ENCODE peak calls at places on chromosomes 12 and 14, in ten cellular contexts. Z is ovary, Q is breast epithelium, E is stomach, J is esophagus squamous epithelium, N is A549, L is tibial nerve, T is HCT116, R is adrenal gland, F is testis. Y is an unnamed sample.

GRCh38 chr12:104459556-104459909 is 2.8 kb downstream of the CHST11 start:
- DNase-seq in E (no peak), T (no peak), R (no peak), Q (no peak), F (no peak), Z (no peak), L (no peak), J (no peak), N (no peak), Y (no peak)

GRCh38 chr12:8779862-8780261 is 42.6 kb upstream of the A2ML1 start:
- DNase-seq in J (no peak), E (no peak), N (no peak), L (no peak), Q (no peak), T (no peak), Z (no peak), R (no peak), F (no peak), Y (no peak)

GRCh38 chr14:105167303-105168092 is 1.1 kb downstream of the JAG2 start:
- DNase-seq in E (peak), L (no peak), F (no peak), N (no peak), Z (no peak), J (no peak), R (no peak), Q (no peak), T (no peak), Y (peak)

GRCh38 chr12:14984036-14984435 is 11.2 kb downstream of the PDE6H start:
- DNase-seq in E (no peak), R (no peak), T (no peak), N (no peak), F (no peak), Z (no peak), J (no peak), Q (no peak), L (no peak), Y (no peak)

GRCh38 chr14:57486767-57487379 is 6.8 kb downstream of the CCDC198 start:
- DNase-seq in Q (no peak), J (no peak), L (peak), Z (no peak), N (no peak), R (no peak), F (peak), E (no peak), T (peak), Y (no peak)

GRCh38 chr12:26179829-26180228 is 15.5 kb upstream of the SSPN start:
- DNase-seq in E (no peak), R (no peak), F (no peak), J (no peak), Z (no peak), N (no peak), L (no peak), Q (no peak), T (no peak), Y (no peak)

GRCh38 chr12:68336754-68337343 is 4.7 kb upstream of the MDM1 start:
- DNase-seq in E (no peak), Z (no peak), T (no peak), R (peak), L (no peak), F (no peak), N (no peak), Q (peak), J (no peak), Y (no peak)

GRCh38 chr14:75249251-75249957 is 29.2 kb upstream of the FOS start:
- DNase-seq in Q (no peak), Z (no peak), T (no peak), J (no peak), N (no peak), E (peak), L (no peak), R (no peak), F (no peak), Y (no peak)

GRCh38 chr12:52896190-52897100 is 8.4 kb downstream of the KRT8 start:
- DNase-seq in E (no peak), Z (no peak), R (no peak), J (no peak), F (no peak), L (no peak), T (no peak), Q (no peak), N (no peak), Y (no peak)
- TF ChIP-seq POLR2A in E (no peak), Z (no peak), R (no peak), J (no peak), F (no peak), L (no peak), T (no peak), Q (no peak), N (peak), Y (no peak)

GRCh38 chr14:61557262-61557661 is 138.1 kb upstream of the HIF1A start:
- DNase-seq in L (no peak), Q (no peak), T (no peak), N (no peak), E (no peak), R (no peak), F (no peak), J (no peak), Z (no peak), Y (no peak)

GRCh38 chr14:61559641-61560201 is 135.6 kb upstream of the HIF1A start:
- DNase-seq in T (peak), E (no peak), J (no peak), N (peak), F (peak), Q (no peak), R (no peak), L (no peak), Z (no peak), Y (no peak)

GRCh38 chr14:61557854-61558253 is 137.5 kb upstream of the HIF1A start:
- DNase-seq in E (no peak), Z (no peak), R (no peak), L (no peak), J (no peak), Q (no peak), T (no peak), N (no peak), F (no peak), Y (no peak)

GRCh38 chr14:61556455-61556854 is 138.9 kb upstream of the HIF1A start:
- DNase-seq in N (no peak), R (no peak), Z (no peak), T (no peak), F (no peak), Q (no peak), J (no peak), E (no peak), L (no peak), Y (no peak)

GRCh38 chr14:61558271-61558670 is 137.0 kb upstream of the HIF1A start:
- DNase-seq in J (no peak), T (no peak), F (no peak), E (no peak), Z (no peak), N (no peak), R (no peak), Q (no peak), L (no peak), Y (no peak)
- H3K27ac ChIP-seq in J (no peak), T (no peak), F (no peak), E (no peak), Z (no peak), N (peak), R (no peak), Q (no peak), L (no peak), Y (no peak)

DNA sequence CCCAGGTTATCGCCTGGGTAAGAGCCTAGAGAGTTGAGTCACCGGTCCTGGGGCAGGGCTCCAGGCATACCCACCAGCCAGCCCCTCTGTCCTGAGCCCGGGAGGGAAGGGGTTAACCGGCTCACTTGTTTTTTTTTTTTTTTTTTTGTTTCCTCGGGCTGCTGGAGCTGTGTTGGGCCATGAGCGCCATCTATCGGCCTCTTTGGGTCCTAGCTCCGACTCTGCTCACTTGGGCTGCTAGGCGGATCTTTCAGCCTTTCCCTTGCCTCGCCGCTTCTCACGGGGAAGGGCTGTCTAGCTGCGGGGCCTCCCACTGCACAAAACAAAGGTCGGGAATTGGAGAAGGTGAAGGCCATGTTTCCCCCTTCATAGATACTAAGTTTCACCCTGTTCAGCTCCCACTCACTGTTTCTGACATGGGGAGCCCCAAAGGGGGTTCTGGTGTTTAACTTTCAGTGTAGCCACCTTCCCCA is 2.8 kb upstream of the SMUG1 start:
- DNase-seq in F (peak), J (no peak), Z (peak), N (peak), L (peak), E (peak), T (peak), Q (peak), R (peak), Y (peak)
- H3K4me3 ChIP-seq in F (no peak), J (no peak), Z (no peak), N (no peak), L (no peak), E (no peak), T (no peak), Q (no peak), R (no peak), Y (no peak)

DNA sequence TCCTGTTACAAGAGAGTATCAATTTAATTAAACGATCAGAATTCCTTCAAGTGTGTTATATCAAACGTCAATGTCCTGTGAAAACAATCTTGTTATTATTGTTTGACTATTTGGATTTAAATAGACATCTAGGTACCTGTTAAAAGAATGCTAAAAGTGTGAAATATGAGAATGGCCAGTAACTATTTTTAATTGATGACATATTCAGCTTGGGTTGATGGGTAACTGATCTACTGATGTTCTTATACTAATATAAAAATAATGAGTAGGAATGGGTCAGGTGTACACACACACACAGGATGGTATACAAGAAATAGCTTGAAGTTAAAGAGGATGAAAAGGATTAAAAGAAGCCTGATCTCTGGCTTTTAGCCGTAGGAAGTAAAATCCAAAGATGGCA is 146.0 kb downstream of the SLC38A4 start:
- DNase-seq in E (no peak), Q (no peak), Z (no peak), F (no peak), L (no peak), N (no peak), T (no peak), R (no peak), J (no peak), Y (no peak)
- TF ChIP-seq POLR2A in E (no peak), Q (no peak), Z (no peak), F (no peak), L (no peak), N (no peak), T (no peak), R (no peak), J (no peak), Y (no peak)

DNA sequence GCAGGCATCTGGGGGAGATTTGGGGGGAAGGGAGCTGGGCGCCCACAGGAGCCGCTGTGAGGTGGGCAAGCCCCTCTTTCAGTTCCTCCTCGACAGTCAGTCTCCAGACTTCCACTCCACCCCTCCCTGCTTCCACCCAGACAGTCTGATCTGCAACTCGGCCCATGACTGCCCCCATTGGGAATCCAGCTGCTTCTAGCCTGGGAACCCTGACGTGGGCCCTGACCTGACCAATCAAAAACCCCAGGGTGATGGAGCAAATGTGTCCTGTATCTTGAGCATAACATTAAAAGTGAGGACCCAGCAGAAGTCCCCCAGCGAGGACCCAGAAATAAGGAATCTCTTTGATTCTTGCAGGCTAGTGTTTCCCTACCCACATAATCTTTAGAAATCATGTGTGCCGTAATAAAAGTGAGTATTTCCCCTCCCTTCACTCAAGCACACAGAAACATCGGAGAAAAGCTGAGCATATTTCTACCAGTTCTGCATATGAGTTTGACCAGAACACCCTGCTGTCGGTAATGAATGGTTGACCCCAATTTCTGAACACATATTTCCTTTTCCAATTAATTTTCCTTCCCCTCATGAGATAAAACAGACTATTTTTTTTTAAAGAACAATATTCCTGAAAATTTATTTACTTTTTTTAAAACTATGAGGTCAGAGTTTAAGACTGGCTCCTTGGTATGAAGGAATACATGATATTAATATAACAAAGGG is 6.4 kb downstream of the SSH1 start:
- DNase-seq in E (no peak), Z (no peak), T (no peak), Q (no peak), J (no peak), L (no peak), N (peak), F (no peak), R (peak), Y (peak)
- H3K27ac ChIP-seq in E (no peak), Z (no peak), T (peak), Q (peak), J (peak), L (peak), N (peak), F (no peak), R (peak), Y (peak)

GRCh38 chr12:53560386-53560785 is 53.1 kb upstream of the NPFF start:
- DNase-seq in F (peak), Z (no peak), E (no peak), T (no peak), L (no peak), R (no peak), Q (no peak), J (no peak), N (no peak), Y (no peak)
- H3K4me3 ChIP-seq in F (no peak), Z (no peak), E (no peak), T (no peak), L (no peak), R (no peak), Q (no peak), J (no peak), N (no peak), Y (no peak)

DNA sequence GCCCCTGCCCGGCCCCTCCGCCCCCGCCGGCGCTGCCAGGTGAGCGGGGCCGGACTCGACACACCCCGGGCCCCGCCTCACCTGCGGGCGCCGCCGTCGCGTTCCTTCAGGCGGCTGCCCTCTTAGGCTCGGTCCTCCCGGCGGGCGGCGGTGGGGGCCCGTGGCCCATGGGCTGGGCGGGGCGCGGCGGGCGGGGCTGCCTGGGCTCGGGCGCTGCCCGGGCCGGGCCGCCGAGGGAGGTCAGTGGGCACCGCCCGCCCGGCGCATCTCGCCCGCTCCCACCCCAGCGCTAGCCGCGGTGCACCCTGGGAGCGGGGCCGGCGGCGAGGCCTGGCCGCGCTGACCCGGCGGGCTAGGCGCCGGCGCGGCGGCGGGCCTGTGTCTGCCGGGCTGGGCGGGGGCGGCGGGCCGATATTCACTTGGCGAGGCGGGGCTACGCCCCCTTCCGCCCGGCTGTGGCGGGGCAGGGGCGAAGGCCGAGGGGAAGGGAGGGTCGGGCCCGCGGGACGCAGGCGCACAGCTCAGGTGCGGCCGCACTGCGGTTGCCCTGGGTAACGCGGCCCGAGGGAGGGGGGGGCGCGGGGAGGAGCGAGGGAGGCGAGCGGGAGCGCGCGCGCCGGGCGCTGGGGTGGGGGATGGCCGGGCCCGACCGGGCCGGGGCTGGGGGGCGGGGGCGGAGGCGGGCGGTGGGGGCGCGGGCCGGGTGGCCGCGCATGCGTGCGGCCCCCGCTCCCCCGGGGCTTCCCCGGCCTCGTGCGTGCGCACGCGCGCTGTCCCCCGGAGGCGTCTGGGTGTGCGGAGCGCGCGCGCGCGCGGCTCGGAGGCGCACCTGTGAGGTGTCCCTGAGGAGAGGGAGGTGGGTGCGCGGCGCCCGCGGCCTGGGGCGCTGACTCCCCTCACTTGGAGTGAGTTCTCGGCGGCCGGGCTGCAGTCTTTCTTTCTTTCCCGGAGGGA is at the start of the genes CCDC92 and ZNF664:
- DNase-seq in E (peak), Z (peak), F (peak), Q (peak), J (peak), R (peak), N (peak), L (peak), T (peak), Y (peak)
- TF ChIP-seq POLR2A in E (no peak), Z (peak), F (no peak), Q (no peak), J (peak), R (peak), N (peak), L (peak), T (peak), Y (peak)

GRCh38 chr12:109098142-109098652 is 800 bp downstream of the UNG start:
- DNase-seq in F (no peak), Z (peak), Q (no peak), E (peak), J (no peak), L (peak), R (peak), T (no peak), N (peak), Y (peak)

GRCh38 chr12:109097435-109098141 is at the start of gene UNG:
- DNase-seq in R (peak), T (peak), Z (peak), L (peak), N (peak), Q (peak), J (peak), F (peak), E (peak), Y (peak)

GRCh38 chr12:109097140-109097434 is 310 bp upstream of the UNG start:
- DNase-seq in F (no peak), J (no peak), E (no peak), T (no peak), Z (no peak), Q (peak), L (no peak), R (no peak), N (no peak), Y (no peak)

GRCh38 chr12:109098671-109099070 is 1.3 kb downstream of the UNG start:
- DNase-seq in T (no peak), N (no peak), L (no peak), Z (no peak), Q (peak), E (no peak), R (no peak), F (no peak), J (no peak), Y (no peak)

GRCh38 chr12:109099426-109100020 is 2.1 kb downstream of the UNG start:
- DNase-seq in E (no peak), Q (peak), Z (no peak), J (no peak), N (no peak), L (no peak), R (no peak), F (no peak), T (no peak), Y (no peak)
- H3K27ac ChIP-seq in E (peak), Q (peak), Z (peak), J (peak), N (peak), L (peak), R (peak), F (peak), T (no peak), Y (no peak)

GRCh38 chr12:71392521-71393145 is 47.0 kb upstream of the LGR5 start:
- DNase-seq in N (peak), Q (no peak), L (peak), F (peak), Z (no peak), R (no peak), E (no peak), J (no peak), T (peak), Y (no peak)
- H3K4me3 ChIP-seq in N (no peak), Q (no peak), L (no peak), F (no peak), Z (no peak), R (no peak), E (no peak), J (no peak), T (no peak), Y (no peak)

GRCh38 chr14:72254202-72254939 is 322.1 kb downstream of the RGS6 start:
- DNase-seq in L (no peak), Q (no peak), J (no peak), T (no peak), N (no peak), Z (no peak), F (no peak), E (no peak), R (peak), Y (no peak)

GRCh38 chr14:72253503-72253902 is 321.3 kb downstream of the RGS6 start:
- DNase-seq in T (no peak), F (no peak), Q (no peak), N (no peak), R (no peak), Z (no peak), J (no peak), L (no peak), E (no peak), Y (no peak)

GRCh38 chr14:72254940-72255472 is 322.8 kb downstream of the RGS6 start:
- DNase-seq in L (no peak), J (no peak), T (no peak), E (no peak), R (no peak), F (no peak), Z (no peak), N (no peak), Q (no peak), Y (no peak)

GRCh38 chr14:72261068-72261467 is 328.8 kb downstream of the RGS6 start:
- DNase-seq in Q (no peak), J (no peak), F (no peak), E (no peak), N (no peak), T (no peak), L (no peak), Z (no peak), R (no peak), Y (no peak)

DNA sequence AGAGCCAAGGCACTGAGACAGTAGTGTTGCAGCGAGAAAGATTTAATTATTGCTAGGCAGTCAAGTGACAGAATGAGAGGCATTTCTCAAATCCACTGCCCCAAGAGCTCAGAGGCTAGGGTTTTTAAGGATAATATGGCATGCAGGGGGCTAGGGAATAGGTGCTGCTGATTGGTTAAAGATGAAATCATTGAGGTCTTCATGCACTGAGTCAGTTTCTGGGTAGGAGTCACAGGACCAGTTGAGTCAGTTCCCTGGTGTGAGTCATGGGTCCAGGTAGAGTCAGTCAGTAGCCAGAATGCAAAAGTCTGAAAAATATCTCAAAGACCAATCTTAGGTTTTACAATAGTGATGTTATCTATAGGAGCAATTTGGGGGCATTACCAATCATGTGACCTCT is 323.8 kb downstream of the RGS6 start:
- DNase-seq in Z (no peak), T (peak), L (no peak), F (no peak), R (no peak), N (no peak), Q (no peak), J (no peak), E (no peak), Y (no peak)
- TF ChIP-seq POLR2A in Z (no peak), T (no peak), L (no peak), F (no peak), R (no peak), N (no peak), Q (no peak), J (no peak), E (no peak), Y (no peak)